ENCODE peak calls at places on chromosomes 2 and 18, in seven cellular contexts. V is A549, N is small intestine, A is choroid plexus epithelial cell, L is HL-60, C is lower lobe of right lung, Z is upper lobe of left lung. R is an unnamed sample.

GRCh38 chr2:25707927-25708326 is 34.5 kb upstream of the DTNB start:
- DNase-seq in N (no peak), L (no peak), A (peak), C (no peak), V (no peak), Z (no peak), R (no peak)

GRCh38 chr2:128603411-128603924 is 284.8 kb upstream of the HS6ST1 start:
- DNase-seq in C (peak), L (no peak), A (no peak), Z (peak), N (no peak), V (no peak), R (peak)

GRCh38 chr2:8315766-8316165 is 366.1 kb upstream of the ID2 start:
- DNase-seq in L (no peak), V (no peak), Z (peak), N (no peak), C (no peak), A (no peak), R (no peak)

GRCh38 chr2:158828378-158829136 is 33.4 kb downstream of the DAPL1 start:
- DNase-seq in C (no peak), A (peak), L (no peak), N (no peak), Z (no peak), V (no peak), R (no peak)

GRCh38 chr2:97646977-97647376 is 1.1 kb downstream of the COX5B start:
- DNase-seq in A (no peak), L (no peak), Z (no peak), V (no peak), C (no peak), N (no peak), R (no peak)

GRCh38 chr2:8643238-8643995 is 38.4 kb upstream of the ID2 start:
- DNase-seq in N (no peak), Z (no peak), C (no peak), A (no peak), V (no peak), L (no peak), R (no peak)

GRCh38 chr2:42978175-42978886 is 185.9 kb upstream of the HAAO start:
- DNase-seq in A (no peak), N (no peak), C (no peak), L (no peak), Z (no peak), V (no peak), R (peak)

GRCh38 chr2:158618859-158619490 is 162.2 kb downstream of the PKP4 start:
- DNase-seq in Z (no peak), L (no peak), N (peak), A (peak), C (no peak), V (no peak), R (no peak)

GRCh38 chr2:161088658-161089350 is 71.4 kb upstream of the TANK start:
- DNase-seq in L (no peak), C (no peak), A (no peak), Z (no peak), N (no peak), V (no peak), R (no peak)

GRCh38 chr2:9739508-9739907 is 103.8 kb upstream of the TAF1B start:
- DNase-seq in L (no peak), C (peak), Z (peak), N (peak), A (no peak), V (no peak), R (peak)

GRCh38 chr2:142033393-142033792 is 97.4 kb downstream of the LRP1B start:
- DNase-seq in Z (no peak), V (no peak), C (no peak), N (no peak), L (no peak), A (no peak), R (no peak)

GRCh38 chr2:217475101-217475500 is 527.7 kb downstream of the TNS1 start:
- DNase-seq in Z (no peak), N (no peak), V (no peak), C (no peak), L (no peak), A (peak), R (no peak)

GRCh38 chr2:100365434-100365833 is 43.1 kb upstream of the LONRF2 start:
- DNase-seq in L (no peak), V (no peak), Z (peak), N (peak), A (peak), C (no peak), R (no peak)

GRCh38 chr18:77115461-77115907 is 17.1 kb downstream of the MBP start:
- DNase-seq in C (no peak), Z (no peak), A (peak), N (no peak), L (no peak), V (no peak), R (peak)

GRCh38 chr18:79523738-79524180 is 128.0 kb downstream of the NFATC1 start:
- DNase-seq in N (peak), C (no peak), L (peak), Z (peak), V (no peak), A (no peak), R (no peak)

GRCh38 chr2:179825494-179825893 is 35.9 kb downstream of the ZNF385B start:
- DNase-seq in Z (no peak), N (no peak), A (no peak), L (no peak), V (no peak), C (no peak), R (no peak)

GRCh38 chr18:23234619-23235018 is 99.3 kb downstream of the CABLES1 start:
- DNase-seq in V (no peak), Z (peak), C (no peak), N (no peak), L (no peak), A (no peak), R (no peak)

GRCh38 chr2:237888389-237888788 is 29.0 kb downstream of the RAMP1 start:
- DNase-seq in N (no peak), L (no peak), V (no peak), A (peak), Z (no peak), C (no peak), R (no peak)

GRCh38 chr2:217256261-217256660 is 396.4 kb upstream of the TNP1 start:
- DNase-seq in V (no peak), C (no peak), Z (no peak), L (no peak), N (no peak), A (peak), R (peak)

GRCh38 chr2:219419331-219420197 is 1.4 kb downstream of the DES start:
- DNase-seq in A (no peak), N (no peak), V (no peak), L (no peak), C (no peak), Z (no peak), R (no peak)

GRCh38 chr2:196743165-196743564 is 56.3 kb downstream of the GTF3C3 start:
- DNase-seq in L (no peak), N (no peak), Z (no peak), V (no peak), C (no peak), A (no peak), R (no peak)

GRCh38 chr2:27704342-27704876 is 40.7 kb downstream of the SLC4A1AP start:
- DNase-seq in N (no peak), V (no peak), Z (no peak), L (no peak), A (no peak), C (no peak), R (no peak)

GRCh38 chr2:240565267-240566202 is 2.7 kb upstream of the RNPEPL1 start:
- DNase-seq in Z (peak), N (peak), C (peak), A (peak), V (peak), L (peak), R (peak)

GRCh38 chr2:240564571-240565266 is 3.6 kb upstream of the RNPEPL1 start:
- DNase-seq in L (peak), N (no peak), C (no peak), V (no peak), Z (no peak), A (peak), R (peak)

GRCh38 chr2:240566203-240567136 is 1.8 kb upstream of the RNPEPL1 start:
- DNase-seq in N (peak), V (no peak), Z (peak), C (peak), A (peak), L (peak), R (peak)

GRCh38 chr2:240561325-240561971 is 1.3 kb downstream of the DUSP28 start:
- DNase-seq in N (peak), L (peak), A (peak), C (no peak), Z (peak), V (no peak), R (no peak)

GRCh38 chr2:240564191-240564570 is 4.0 kb downstream of the DUSP28 start:
- DNase-seq in A (no peak), Z (no peak), V (no peak), C (no peak), L (no peak), N (no peak), R (no peak)
- H3K4me3 ChIP-seq in A (no peak), Z (no peak), V (no peak), C (no peak), L (no peak), N (no peak), R (no peak)

DNA sequence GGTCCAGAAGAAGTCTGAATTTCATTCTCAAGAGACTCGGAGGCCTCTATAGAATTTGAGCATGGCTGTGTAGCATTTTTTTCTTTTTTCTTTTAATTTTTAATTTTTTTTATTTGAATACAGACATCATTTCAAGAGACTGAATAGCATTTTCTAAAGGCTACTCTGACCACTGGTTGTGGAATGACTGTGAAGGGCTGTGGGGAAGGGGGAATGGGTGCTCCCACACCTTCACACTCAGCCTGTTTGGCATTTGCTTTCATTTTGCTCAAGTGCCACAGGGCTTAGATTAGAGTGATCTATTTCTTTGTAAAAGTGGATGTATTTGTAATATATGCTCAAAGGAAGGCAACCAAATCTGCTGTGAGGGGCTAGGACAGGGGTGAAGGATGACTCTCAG is 142.0 kb upstream of the SPOPL start:
- DNase-seq in C (no peak), L (no peak), V (no peak), N (no peak), Z (no peak), A (no peak), R (no peak)
- H3K4me3 ChIP-seq in C (no peak), L (no peak), V (no peak), N (no peak), Z (no peak), A (no peak), R (no peak)

DNA sequence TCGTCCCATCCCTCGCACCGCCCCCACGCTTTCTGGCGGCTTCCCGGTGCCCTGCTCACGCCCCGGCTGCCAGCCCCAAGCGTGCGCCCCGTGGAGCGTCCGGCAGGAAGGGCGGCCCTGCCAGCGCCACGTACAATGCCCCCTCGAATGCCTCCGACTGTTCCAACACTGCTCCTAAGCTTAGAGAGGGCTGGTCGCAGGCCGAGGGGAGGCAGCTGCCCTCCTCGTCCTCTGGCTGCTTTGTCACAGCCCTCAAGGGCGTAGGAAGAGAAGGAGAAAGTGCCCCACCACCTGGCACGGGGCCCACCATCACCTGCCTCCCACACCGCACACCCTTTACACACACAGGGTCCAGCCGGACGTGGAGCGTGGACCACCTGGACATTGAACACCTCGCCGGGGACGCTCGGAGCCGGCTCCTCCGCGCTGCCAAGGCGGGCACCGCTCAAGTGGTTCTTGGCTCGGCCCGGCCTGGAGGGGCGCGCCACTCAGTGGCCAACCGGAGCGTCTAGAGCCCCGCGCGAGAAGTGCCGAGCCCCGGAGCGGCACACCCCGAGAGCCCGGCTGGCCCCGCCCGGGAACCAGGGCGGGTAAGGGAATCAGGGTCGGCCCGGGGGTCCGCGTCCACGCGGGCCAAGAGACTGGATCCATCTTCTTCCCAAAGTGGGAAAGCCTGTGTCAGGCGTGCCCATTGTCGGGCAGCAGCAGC is 830 bp downstream of the DNER start:
- DNase-seq in C (no peak), N (no peak), Z (no peak), L (no peak), V (peak), A (peak), R (peak)
- H3K4me3 ChIP-seq in C (peak), N (peak), Z (peak), L (peak), V (peak), A (peak), R (no peak)

DNA sequence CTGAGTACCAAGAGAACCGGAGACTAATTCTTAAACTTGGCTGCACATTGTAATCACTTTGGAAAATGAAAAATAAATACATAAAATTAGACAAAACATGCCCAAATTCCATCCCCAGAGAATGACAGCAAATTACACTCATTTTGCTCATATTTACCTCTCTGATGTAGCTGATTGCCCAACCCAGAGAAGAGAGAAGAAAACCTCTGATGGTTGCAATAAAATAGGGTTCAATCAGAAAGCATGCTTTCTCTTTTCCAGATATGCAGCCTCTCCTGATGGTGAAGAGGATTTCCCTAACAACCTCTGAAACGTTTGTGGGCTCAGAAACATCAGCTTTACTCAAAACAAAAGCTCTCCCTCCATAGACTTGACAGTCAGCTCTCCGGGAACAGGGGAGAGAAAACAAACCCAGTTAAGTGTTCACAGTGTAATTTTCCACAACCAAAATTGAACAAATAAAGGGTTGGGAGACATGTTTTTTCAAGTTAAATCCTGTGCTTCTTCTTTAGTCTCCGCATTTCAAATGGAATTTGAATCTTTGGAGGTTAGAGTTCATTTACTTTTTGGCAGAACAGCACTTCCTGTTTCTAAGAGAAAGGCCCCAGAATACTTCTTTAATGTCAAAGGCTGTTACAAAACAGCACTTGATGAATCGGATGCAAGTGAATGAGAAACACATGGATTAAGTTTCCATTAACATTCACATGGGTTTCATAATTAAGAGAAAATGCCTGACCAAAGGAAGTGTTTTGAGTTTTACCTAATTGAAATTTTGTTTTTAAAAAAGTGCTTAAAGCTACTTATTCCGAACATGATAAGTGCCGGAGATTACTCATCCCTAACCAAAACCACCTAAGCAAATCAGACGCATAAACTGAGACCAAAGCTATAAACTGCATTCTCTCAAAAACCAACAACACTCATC is 570.1 kb upstream of the SYT4 start:
- DNase-seq in C (no peak), N (no peak), Z (no peak), L (no peak), A (peak), V (no peak), R (no peak)
- H3K4me3 ChIP-seq in C (no peak), N (no peak), Z (no peak), L (no peak), A (no peak), V (no peak), R (no peak)

DNA sequence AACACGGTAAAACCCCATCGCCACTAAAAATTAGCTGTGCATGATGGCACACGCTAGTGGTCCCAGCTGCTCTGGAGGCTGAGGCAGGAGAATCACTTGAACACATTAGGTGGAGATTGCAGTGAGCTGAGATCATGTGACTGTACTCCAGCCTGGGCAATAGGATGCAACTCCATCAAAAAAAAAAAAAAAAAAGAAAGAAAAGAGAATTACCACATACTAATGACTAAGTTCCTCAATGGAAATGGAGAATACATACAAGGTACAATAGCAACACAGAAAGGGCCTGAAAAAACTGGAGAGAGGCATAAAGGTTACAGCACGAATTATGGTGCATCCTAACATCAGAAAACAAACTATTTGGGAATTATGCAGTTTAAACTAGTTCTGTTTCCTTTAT is 81.3 kb downstream of the CDH2 start:
- DNase-seq in V (no peak), L (no peak), Z (no peak), A (no peak), C (no peak), N (no peak), R (no peak)
- H3K4me3 ChIP-seq in V (no peak), L (no peak), Z (no peak), A (no peak), C (no peak), N (no peak), R (no peak)

GRCh38 chr18:2959341-2959740 is 53.6 kb downstream of the LPIN2 start:
- DNase-seq in L (no peak), V (no peak), Z (no peak), N (no peak), C (no peak), A (no peak), R (no peak)
- H3K4me3 ChIP-seq in L (no peak), V (no peak), Z (no peak), N (no peak), C (no peak), A (no peak), R (no peak)